ENCODE peak calls at places on chromosomes 16 and 17, in five cellular contexts. One of them, this sample, is unnamed.

GRCh38 chr17:74641224-74641948 is 17.8 kb upstream of the CD300E start:
- DNase-seq in kidney: no peak
- DNase-seq in IMR-90: no peak
- DNase-seq in body of pancreas: no peak
- DNase-seq in cardiac muscle cell: no peak
- DNase-seq in this sample: no peak

GRCh38 chr17:31508310-31509094 is 117.0 kb downstream of the RAB11FIP4 start:
- DNase-seq in kidney: peak
- DNase-seq in IMR-90: peak
- DNase-seq in body of pancreas: no peak
- DNase-seq in cardiac muscle cell: peak
- DNase-seq in this sample: no peak

GRCh38 chr17:30000755-30001257 is 59.4 kb downstream of the EFCAB5 start:
- DNase-seq in kidney: no peak
- DNase-seq in IMR-90: peak
- DNase-seq in body of pancreas: no peak
- DNase-seq in cardiac muscle cell: no peak
- DNase-seq in this sample: peak

GRCh38 chr17:751269-752001 is 629 bp downstream of the GEMIN4 start:
- DNase-seq in kidney: peak
- DNase-seq in IMR-90: peak
- DNase-seq in body of pancreas: peak
- DNase-seq in cardiac muscle cell: peak
- DNase-seq in this sample: peak

GRCh38 chr16:81478876-81479496 is 34.4 kb downstream of the CMIP start:
- DNase-seq in kidney: peak
- DNase-seq in IMR-90: no peak
- DNase-seq in body of pancreas: peak
- DNase-seq in cardiac muscle cell: no peak
- DNase-seq in this sample: no peak

GRCh38 chr17:52892334-52892733 is 733.8 kb upstream of the CA10 start:
- DNase-seq in kidney: no peak
- DNase-seq in IMR-90: no peak
- DNase-seq in body of pancreas: no peak
- DNase-seq in cardiac muscle cell: no peak
- DNase-seq in this sample: no peak

GRCh38 chr16:31148896-31149295 is 970 bp downstream of the PRSS36 start:
- DNase-seq in kidney: no peak
- DNase-seq in IMR-90: no peak
- DNase-seq in body of pancreas: no peak
- DNase-seq in cardiac muscle cell: no peak
- DNase-seq in this sample: no peak

GRCh38 chr16:30934827-30935557 is 11.6 kb downstream of the FBXL19 start:
- DNase-seq in kidney: no peak
- DNase-seq in IMR-90: peak
- DNase-seq in body of pancreas: peak
- DNase-seq in cardiac muscle cell: peak
- DNase-seq in this sample: no peak

GRCh38 chr17:72976971-72977767 is 115.3 kb downstream of the SLC39A11 start:
- DNase-seq in kidney: no peak
- DNase-seq in IMR-90: peak
- DNase-seq in body of pancreas: peak
- DNase-seq in cardiac muscle cell: peak
- DNase-seq in this sample: no peak

GRCh38 chr17:7220593-7221280 is 999 bp downstream of the ACADVL start:
- DNase-seq in kidney: peak
- DNase-seq in IMR-90: peak
- DNase-seq in body of pancreas: peak
- DNase-seq in cardiac muscle cell: peak
- DNase-seq in this sample: peak

GRCh38 chr16:72961115-72961832 is 86.7 kb downstream of the ZFHX3 start:
- DNase-seq in kidney: no peak
- DNase-seq in IMR-90: peak
- DNase-seq in body of pancreas: no peak
- DNase-seq in cardiac muscle cell: peak
- DNase-seq in this sample: peak

GRCh38 chr17:71995570-71995969 is 125.2 kb upstream of the SOX9 start:
- DNase-seq in kidney: no peak
- DNase-seq in IMR-90: peak
- DNase-seq in body of pancreas: no peak
- DNase-seq in cardiac muscle cell: no peak
- DNase-seq in this sample: peak

GRCh38 chr17:1229354-1229890 is 40.8 kb upstream of the BHLHA9 start:
- DNase-seq in kidney: peak
- DNase-seq in IMR-90: no peak
- DNase-seq in body of pancreas: peak
- DNase-seq in cardiac muscle cell: peak
- DNase-seq in this sample: no peak

GRCh38 chr16:188674-189073 is 8.4 kb downstream of the HBQ1 start:
- DNase-seq in kidney: no peak
- DNase-seq in IMR-90: no peak
- DNase-seq in body of pancreas: no peak
- DNase-seq in cardiac muscle cell: no peak
- DNase-seq in this sample: no peak
- TF ChIP-seq CTCF in kidney: no peak
- TF ChIP-seq CTCF in IMR-90: no peak
- TF ChIP-seq CTCF in body of pancreas: no peak
- TF ChIP-seq CTCF in cardiac muscle cell: no peak
- TF ChIP-seq CTCF in this sample: peak

GRCh38 chr16:66412182-66412581 is 14.9 kb upstream of the BEAN1 start:
- DNase-seq in kidney: no peak
- DNase-seq in IMR-90: no peak
- DNase-seq in body of pancreas: no peak
- DNase-seq in cardiac muscle cell: no peak
- DNase-seq in this sample: no peak

GRCh38 chr16:66408181-66409048 is 18.7 kb upstream of the BEAN1 start:
- DNase-seq in kidney: no peak
- DNase-seq in IMR-90: peak
- DNase-seq in body of pancreas: no peak
- DNase-seq in cardiac muscle cell: peak
- DNase-seq in this sample: peak

GRCh38 chr16:66406534-66407368 is 20.3 kb upstream of the BEAN1 start:
- DNase-seq in kidney: peak
- DNase-seq in IMR-90: peak
- DNase-seq in body of pancreas: peak
- DNase-seq in cardiac muscle cell: peak
- DNase-seq in this sample: peak

GRCh38 chr16:66405057-66405783 is 21.9 kb upstream of the BEAN1 start:
- DNase-seq in kidney: no peak
- DNase-seq in IMR-90: no peak
- DNase-seq in body of pancreas: no peak
- DNase-seq in cardiac muscle cell: no peak
- DNase-seq in this sample: no peak

GRCh38 chr16:66409156-66409555 is 17.9 kb upstream of the BEAN1 start:
- DNase-seq in kidney: no peak
- DNase-seq in IMR-90: peak
- DNase-seq in body of pancreas: no peak
- DNase-seq in cardiac muscle cell: peak
- DNase-seq in this sample: peak
- H3K27ac ChIP-seq in kidney: no peak
- H3K27ac ChIP-seq in IMR-90: no peak
- H3K27ac ChIP-seq in body of pancreas: no peak
- H3K27ac ChIP-seq in cardiac muscle cell: peak
- H3K27ac ChIP-seq in this sample: peak

GRCh38 chr17:33927732-33928133 is 327.4 kb upstream of the CCL2 start:
- DNase-seq in kidney: no peak
- DNase-seq in IMR-90: peak
- DNase-seq in body of pancreas: no peak
- DNase-seq in cardiac muscle cell: peak
- DNase-seq in this sample: no peak
- TF ChIP-seq CTCF in kidney: peak
- TF ChIP-seq CTCF in IMR-90: no peak
- TF ChIP-seq CTCF in body of pancreas: peak
- TF ChIP-seq CTCF in cardiac muscle cell: no peak
- TF ChIP-seq CTCF in this sample: peak

GRCh38 chr17:44202756-44203155 is 3.1 kb upstream of the ATXN7L3 start:
- DNase-seq in kidney: no peak
- DNase-seq in IMR-90: no peak
- DNase-seq in body of pancreas: no peak
- DNase-seq in cardiac muscle cell: no peak
- DNase-seq in this sample: no peak

GRCh38 chr17:44206825-44207155 is 7.1 kb upstream of the ATXN7L3 start:
- DNase-seq in kidney: no peak
- DNase-seq in IMR-90: no peak
- DNase-seq in body of pancreas: no peak
- DNase-seq in cardiac muscle cell: no peak
- DNase-seq in this sample: no peak

GRCh38 chr17:44205962-44206824 is 6.5 kb upstream of the ATXN7L3 start:
- DNase-seq in kidney: no peak
- DNase-seq in IMR-90: no peak
- DNase-seq in body of pancreas: no peak
- DNase-seq in cardiac muscle cell: no peak
- DNase-seq in this sample: no peak

GRCh38 chr17:44204453-44204882 is 4.8 kb upstream of the ATXN7L3 start:
- DNase-seq in kidney: no peak
- DNase-seq in IMR-90: peak
- DNase-seq in body of pancreas: no peak
- DNase-seq in cardiac muscle cell: peak
- DNase-seq in this sample: no peak

DNA sequence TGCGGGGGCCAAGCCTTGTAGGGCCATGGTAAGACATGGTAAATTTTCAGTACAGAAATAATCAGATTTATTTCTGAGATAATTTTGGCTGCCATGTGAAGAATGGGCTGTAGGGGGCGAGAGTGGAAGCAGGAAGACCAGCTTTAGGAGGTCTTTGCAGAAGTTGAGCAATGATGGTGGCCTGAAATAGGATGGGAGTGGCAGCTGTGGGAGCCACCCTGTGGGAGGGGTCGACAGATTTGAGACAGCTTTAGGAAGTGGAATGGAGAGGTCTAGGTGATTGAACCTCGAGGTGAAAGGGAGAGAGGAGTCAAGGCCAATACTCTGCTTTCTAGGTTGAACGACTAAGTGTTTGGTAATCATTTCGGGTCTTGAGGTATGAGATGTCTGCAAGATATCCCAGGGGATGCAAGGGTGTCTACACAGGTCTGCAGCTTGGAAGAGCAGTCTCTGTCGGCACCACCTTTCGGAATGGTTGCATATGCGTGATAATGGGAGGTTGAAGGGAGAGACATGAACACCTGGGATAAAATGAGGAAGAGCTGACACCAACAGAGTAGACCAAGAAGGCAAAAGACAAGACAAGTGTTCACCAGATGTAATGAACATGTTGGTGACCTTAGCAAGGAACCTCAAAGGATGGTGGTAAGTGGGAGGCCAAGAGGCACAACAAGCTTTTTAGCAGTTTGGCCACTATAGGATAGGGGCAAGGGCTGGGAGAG is 4.2 kb upstream of the ATXN7L3 start:
- DNase-seq in kidney: no peak
- DNase-seq in IMR-90: peak
- DNase-seq in body of pancreas: no peak
- DNase-seq in cardiac muscle cell: peak
- DNase-seq in this sample: no peak
- H3K27ac ChIP-seq in kidney: no peak
- H3K27ac ChIP-seq in IMR-90: no peak
- H3K27ac ChIP-seq in body of pancreas: no peak
- H3K27ac ChIP-seq in cardiac muscle cell: no peak
- H3K27ac ChIP-seq in this sample: no peak

DNA sequence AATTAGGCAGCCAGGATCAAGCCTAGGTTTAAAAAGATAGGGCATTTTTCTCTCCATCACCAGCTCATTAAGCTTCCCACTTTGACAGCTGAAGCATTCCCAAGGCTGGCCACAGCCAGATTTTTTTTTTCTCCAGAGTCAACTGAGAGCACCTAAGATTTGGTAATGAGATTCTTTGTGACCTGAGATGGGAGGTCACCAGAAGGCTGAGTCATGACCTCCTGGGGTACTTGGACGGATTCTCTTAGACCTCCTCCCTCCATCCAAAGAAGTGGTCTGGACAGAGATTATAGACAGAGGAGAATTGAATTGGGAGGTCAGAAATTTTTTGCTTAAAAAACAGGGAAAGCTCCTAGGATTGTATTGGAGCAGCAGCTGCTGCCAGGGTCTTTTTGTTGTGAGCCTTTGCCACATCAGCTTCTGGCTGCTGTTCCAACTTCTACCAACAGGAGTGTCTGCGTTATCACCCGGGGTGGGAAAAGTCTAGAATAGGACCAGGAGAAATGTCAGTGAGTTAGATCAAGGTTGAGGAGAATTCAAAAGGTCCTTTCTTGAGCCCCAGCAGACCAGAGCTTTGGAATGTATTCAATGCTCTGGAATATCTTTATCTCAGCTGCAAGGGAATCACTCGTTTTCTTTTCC is 221.2 kb upstream of the N4BP1 start:
- DNase-seq in kidney: no peak
- DNase-seq in IMR-90: no peak
- DNase-seq in body of pancreas: no peak
- DNase-seq in cardiac muscle cell: no peak
- DNase-seq in this sample: no peak
- TF ChIP-seq CTCF in kidney: no peak
- TF ChIP-seq CTCF in IMR-90: no peak
- TF ChIP-seq CTCF in body of pancreas: no peak
- TF ChIP-seq CTCF in cardiac muscle cell: no peak
- TF ChIP-seq CTCF in this sample: peak

GRCh38 chr16:87621976-87622713 is 19.8 kb downstream of the JPH3 start:
- DNase-seq in kidney: no peak
- DNase-seq in IMR-90: no peak
- DNase-seq in body of pancreas: no peak
- DNase-seq in cardiac muscle cell: no peak
- DNase-seq in this sample: no peak
- H3K27ac ChIP-seq in kidney: no peak
- H3K27ac ChIP-seq in IMR-90: no peak
- H3K27ac ChIP-seq in body of pancreas: no peak
- H3K27ac ChIP-seq in cardiac muscle cell: no peak
- H3K27ac ChIP-seq in this sample: no peak

DNA sequence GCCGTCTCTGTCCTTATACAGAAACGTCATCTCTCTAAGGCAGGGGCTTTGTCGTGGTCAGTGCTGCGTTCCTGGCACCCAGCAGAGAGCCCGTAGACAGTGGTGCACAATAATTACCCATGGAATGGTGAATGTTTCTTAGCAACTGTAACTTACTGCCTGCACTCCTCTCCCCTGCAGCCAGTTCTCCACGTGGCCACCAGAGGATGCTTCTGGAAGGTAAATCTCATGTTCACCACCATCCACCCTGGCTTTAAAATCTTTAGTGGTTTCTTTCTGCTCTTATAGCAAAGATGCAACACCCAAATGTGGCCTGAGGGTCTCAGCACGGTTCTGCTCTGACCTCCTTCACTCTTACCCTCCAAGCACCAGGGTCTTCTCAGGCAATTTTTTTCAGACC is 150.8 kb downstream of the GRIN2A start:
- DNase-seq in kidney: no peak
- DNase-seq in IMR-90: no peak
- DNase-seq in body of pancreas: no peak
- DNase-seq in cardiac muscle cell: no peak
- DNase-seq in this sample: no peak
- TF ChIP-seq CTCF in kidney: no peak
- TF ChIP-seq CTCF in IMR-90: no peak
- TF ChIP-seq CTCF in body of pancreas: peak
- TF ChIP-seq CTCF in cardiac muscle cell: no peak
- TF ChIP-seq CTCF in this sample: no peak

This sample was measured in foreskin keratinocyte.